ENCODE peak calls at places on chromosome 6, in seven cellular contexts. B is HCT116, I is GM12878, A is heart left ventricle, V is upper lobe of left lung, X is HepG2, F is IMR-90. T is an unnamed sample. For H3K36me3, the result is how much of the 10 kb centered on the place peaks cover.

GRCh38 chr6:31068738-31069340 is 43.5 kb downstream of the C6orf15 start:
- ATAC-seq in F (peak), I (peak), V (peak), B (peak), A (peak), X (peak), T (peak)

GRCh38 chr6:108807928-108808327 is 40.3 kb upstream of the ARMC2 start:
- ATAC-seq in F (no peak), X (no peak), A (peak), B (no peak), V (no peak), I (no peak), T (no peak)

GRCh38 chr6:108797951-108798671 is 50.1 kb upstream of the ARMC2 start:
- ATAC-seq in X (peak), I (no peak), V (no peak), F (peak), A (peak), B (no peak), T (no peak)

GRCh38 chr6:109036588-109037320 is 57.9 kb downstream of the SESN1 start:
- ATAC-seq in B (no peak), F (no peak), I (no peak), A (no peak), V (peak), X (no peak), T (no peak)

GRCh38 chr6:107827541-107827940 is 3.4 kb upstream of the SCML4 start:
- ATAC-seq in V (no peak), X (no peak), I (peak), A (no peak), B (no peak), F (no peak), T (no peak)

GRCh38 chr6:63525186-63525878 is 46.9 kb upstream of the LOC128125822 start:
- ATAC-seq in I (peak), F (no peak), V (no peak), A (no peak), B (peak), X (no peak), T (no peak)

GRCh38 chr6:30983439-30983838 is at the start of gene MUC21:
- ATAC-seq in I (no peak), V (no peak), X (no peak), F (no peak), B (no peak), A (no peak), T (no peak)

GRCh38 chr6:108574457-108575149 is 13.9 kb downstream of the FOXO3 start:
- ATAC-seq in F (no peak), B (no peak), V (no peak), A (peak), X (no peak), I (no peak), T (no peak)

GRCh38 chr6:98957440-98957839 is 9.7 kb upstream of the FBXL4 start:
- ATAC-seq in I (no peak), F (peak), X (no peak), A (no peak), B (peak), V (no peak), T (no peak)

GRCh38 chr6:138088307-138088744 is 18.9 kb downstream of the PERP start:
- ATAC-seq in I (no peak), F (peak), X (no peak), B (peak), V (peak), A (no peak), T (peak)

GRCh38 chr6:147109707-147110106 is 94.5 kb upstream of the STXBP5 start:
- ATAC-seq in F (no peak), I (no peak), V (no peak), A (no peak), X (no peak), B (no peak), T (no peak)

GRCh38 chr6:106300944-106301343 is 24.6 kb downstream of the ATG5 start:
- ATAC-seq in F (peak), B (peak), X (peak), I (peak), V (no peak), A (no peak), T (no peak)

GRCh38 chr6:169099411-169100202 is 154.0 kb downstream of the THBS2 start:
- ATAC-seq in I (no peak), F (no peak), X (no peak), A (no peak), V (no peak), B (peak), T (no peak)

GRCh38 chr6:56868687-56869086 is 86.2 kb upstream of the BEND6 start:
- ATAC-seq in A (no peak), X (no peak), F (peak), I (peak), B (peak), V (no peak), T (no peak)

GRCh38 chr6:20230720-20231119 is 18.5 kb upstream of the MBOAT1 start:
- ATAC-seq in I (no peak), B (no peak), V (no peak), F (no peak), X (no peak), A (no peak), T (no peak)

GRCh38 chr6:131911951-131912350 is 39.2 kb downstream of the CCN2 start:
- ATAC-seq in X (no peak), V (no peak), A (no peak), F (peak), I (no peak), B (no peak), T (no peak)

GRCh38 chr6:130794010-130794675 is 33.1 kb upstream of the SMLR1 start:
- ATAC-seq in F (no peak), B (no peak), V (no peak), X (no peak), A (no peak), I (no peak), T (no peak)

GRCh38 chr6:129516005-129516404 is 194.0 kb downstream of the ARHGAP18 start:
- ATAC-seq in F (no peak), V (no peak), X (no peak), I (no peak), A (no peak), B (no peak), T (no peak)

GRCh38 chr6:163001341-163001740 is 273.6 kb downstream of the PACRG start:
- ATAC-seq in I (peak), V (no peak), F (no peak), X (no peak), B (no peak), A (no peak), T (no peak)

GRCh38 chr6:24949020-24949569 is 13.3 kb upstream of the RIPOR2 start:
- ATAC-seq in V (no peak), F (no peak), A (no peak), X (no peak), B (no peak), I (peak), T (no peak)

GRCh38 chr6:112041535-112041934 is 12.4 kb upstream of the CCN6 start:
- ATAC-seq in I (no peak), X (no peak), V (no peak), F (no peak), A (no peak), B (no peak), T (no peak)

GRCh38 chr6:111683749-111684267 is 78.1 kb upstream of the TRAF3IP2 start:
- ATAC-seq in A (peak), F (peak), V (peak), I (no peak), X (no peak), B (no peak), T (peak)

GRCh38 chr6:113475392-113475791 is 381.8 kb upstream of the MARCKS start:
- ATAC-seq in V (no peak), X (no peak), B (no peak), F (no peak), I (no peak), A (no peak), T (no peak)

GRCh38 chr6:78910611-78911134 is 43.3 kb downstream of the IRAK1BP1 start:
- ATAC-seq in F (peak), B (no peak), A (peak), X (no peak), I (peak), V (peak), T (no peak)

GRCh38 chr6:111276736-111277135 is 189.4 kb downstream of the SLC16A10 start:
- ATAC-seq in X (no peak), B (no peak), V (no peak), A (no peak), F (no peak), I (no peak), T (no peak)

GRCh38 chr6:85802162-85802561 is 159.5 kb upstream of the SYNCRIP start:
- ATAC-seq in F (no peak), X (no peak), A (no peak), V (no peak), B (no peak), I (no peak), T (no peak)

GRCh38 chr6:33688006-33688405 is 23.5 kb downstream of the UQCC2 start:
- ATAC-seq in I (no peak), A (no peak), V (no peak), X (no peak), B (no peak), F (no peak), T (no peak)
- H3K36me3 ChIP-seq in I (under half), A (half or more), V (half or more), X (under half), B (under half), F (under half), T (half or more)

GRCh38 chr6:38957426-38957825 is 91.2 kb upstream of the GLP1R start:
- ATAC-seq in X (no peak), V (no peak), A (no peak), F (no peak), I (no peak), B (no peak), T (no peak)

GRCh38 chr6:38955876-38956275 is 92.7 kb upstream of the GLP1R start:
- ATAC-seq in B (no peak), X (no peak), F (no peak), I (no peak), V (no peak), A (peak), T (no peak)

DNA sequence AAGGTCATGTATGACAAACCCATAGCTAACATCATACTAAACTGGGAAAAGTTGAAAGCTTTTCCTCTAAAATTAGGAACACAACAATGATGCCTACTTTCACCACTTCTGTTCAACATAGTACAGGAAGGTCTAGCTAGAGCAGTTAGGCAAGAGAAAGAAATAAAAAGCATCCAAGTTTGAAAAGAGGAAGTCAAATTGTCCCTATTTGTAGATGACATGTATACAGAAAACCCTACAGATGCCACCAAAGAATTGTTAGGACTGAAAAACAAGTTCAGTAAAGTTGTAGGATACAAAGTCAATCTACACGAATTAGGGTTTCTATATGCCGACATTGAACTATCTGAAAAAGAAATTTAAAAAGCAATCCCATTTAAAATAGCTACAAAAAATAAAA is 89.4 kb upstream of the GLP1R start:
- ATAC-seq in F (no peak), B (no peak), I (no peak), A (no peak), V (no peak), X (no peak), T (no peak)
- TF ChIP-seq POLR2A in F (no peak), B (no peak), I (no peak), A (no peak), V (no peak), X (no peak), T (no peak)

GRCh38 chr6:53064726-53065265 is 408 bp upstream of the FBXO9 start:
- ATAC-seq in B (peak), V (peak), I (peak), A (peak), F (peak), X (peak), T (peak)
- TF ChIP-seq CTCF in B (no peak), V (peak), I (no peak), A (no peak), F (peak), X (no peak), T (no peak)

GRCh38 chr6:149728499-149729234 is 10.8 kb upstream of the LATS1 start:
- ATAC-seq in I (no peak), X (no peak), B (no peak), A (no peak), F (no peak), V (no peak), T (no peak)
- H3K36me3 ChIP-seq in I (under half), X (half or more), B (under half), A (half or more), F (under half), V (under half), T (half or more)

DNA sequence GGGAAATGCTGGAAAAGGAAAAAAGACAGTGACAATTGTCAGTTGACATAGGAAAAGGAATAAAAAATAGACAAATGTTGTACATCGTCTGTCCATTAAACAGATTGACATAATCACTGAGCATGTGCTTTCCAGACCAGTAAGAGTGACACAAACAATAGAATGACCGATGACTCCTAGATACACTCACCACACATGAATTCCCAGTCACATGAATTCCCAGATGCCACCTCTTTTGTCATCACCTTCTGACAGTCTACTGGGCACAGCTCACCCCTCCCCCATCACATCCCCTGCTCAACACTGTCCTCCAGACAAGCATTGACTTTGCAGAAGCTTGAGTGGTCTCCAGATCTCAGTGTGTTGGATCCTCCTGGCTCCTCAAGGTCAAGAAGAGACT is 25.9 kb downstream of the POM121L2 start:
- ATAC-seq in F (no peak), I (no peak), B (no peak), V (no peak), A (no peak), X (no peak), T (no peak)
- TF ChIP-seq POLR2A in F (no peak), I (no peak), B (no peak), V (no peak), A (no peak), X (no peak), T (no peak)

T was measured in gastroesophageal sphincter.